ENCODE peak calls at places on chromosome 20, in seven cellular contexts. P, A, G, I, D, R and Q are unnamed samples. For H3K36me3, the result is how much of the 10 kb centered on the place peaks cover.

GRCh38 chr20:35146299-35146921 is 726 bp downstream of the EDEM2 start:
- DNase-seq in P (no peak), A (no peak), G (no peak), I (no peak), D (peak), R (peak), Q (peak)

GRCh38 chr20:58774214-58774613 is 76.5 kb downstream of the GNAS-AS1 start:
- DNase-seq in P (no peak), A (no peak), G (no peak), I (no peak), D (no peak), R (no peak), Q (peak)

GRCh38 chr20:51354769-51355319 is 187.7 kb downstream of the NFATC2 start:
- DNase-seq in P (no peak), A (no peak), G (no peak), I (no peak), D (no peak), R (no peak), Q (no peak)

GRCh38 chr20:22561965-22562581 is 22.3 kb downstream of the FOXA2 start:
- DNase-seq in P (no peak), A (no peak), G (no peak), I (no peak), D (no peak), R (no peak), Q (no peak)

GRCh38 chr20:63737940-63738686 is 1.5 kb upstream of the SLC2A4RG start:
- DNase-seq in P (no peak), A (no peak), G (no peak), I (no peak), D (peak), R (no peak), Q (peak)

GRCh38 chr20:19094959-19095541 is 117.4 kb upstream of the SLC24A3 start:
- DNase-seq in P (no peak), A (no peak), G (no peak), I (no peak), D (no peak), R (no peak), Q (peak)

GRCh38 chr20:24236963-24237362 is 232.5 kb upstream of the SYNDIG1 start:
- DNase-seq in P (no peak), A (no peak), G (no peak), I (no peak), D (no peak), R (no peak), Q (no peak)

GRCh38 chr20:42125426-42125825 is 507.2 kb upstream of the CHD6 start:
- DNase-seq in P (no peak), A (no peak), G (no peak), I (no peak), D (no peak), R (no peak), Q (no peak)

GRCh38 chr20:20956586-20956985 is 149.6 kb downstream of the LINC00237 start:
- DNase-seq in P (no peak), A (no peak), G (no peak), I (no peak), D (no peak), R (no peak), Q (no peak)

GRCh38 chr20:4006640-4007039 is 8.7 kb downstream of the RNF24 start:
- DNase-seq in P (no peak), A (no peak), G (no peak), I (no peak), D (no peak), R (peak), Q (no peak)

GRCh38 chr20:63163596-63164560 is 52.1 kb downstream of the YTHDF1 start:
- DNase-seq in P (no peak), A (no peak), G (no peak), I (no peak), D (no peak), R (no peak), Q (no peak)

GRCh38 chr20:62804632-62805364 is at the start of gene OGFR:
- DNase-seq in P (peak), A (no peak), G (peak), I (no peak), D (peak), R (peak), Q (peak)

GRCh38 chr20:21559305-21559704 is 45.4 kb upstream of the NKX2-2 start:
- DNase-seq in P (no peak), A (no peak), G (no peak), I (no peak), D (no peak), R (no peak), Q (no peak)

GRCh38 chr20:2805682-2806350 is 5.4 kb upstream of the CPXM1 start:
- DNase-seq in P (no peak), A (no peak), G (no peak), I (no peak), D (no peak), R (no peak), Q (no peak)

GRCh38 chr20:51594206-51594998 is 51.9 kb upstream of the NFATC2 start:
- DNase-seq in P (no peak), A (no peak), G (no peak), I (no peak), D (peak), R (no peak), Q (no peak)

GRCh38 chr20:53529658-53530057 is 64.0 kb downstream of the ZNF217 start:
- DNase-seq in P (no peak), A (no peak), G (no peak), I (no peak), D (no peak), R (no peak), Q (no peak)

GRCh38 chr20:9575836-9576235 is 61.4 kb downstream of the LAMP5 start:
- DNase-seq in P (no peak), A (no peak), G (no peak), I (no peak), D (no peak), R (no peak), Q (no peak)

GRCh38 chr20:53942121-53942816 is 128.1 kb downstream of the BCAS1 start:
- DNase-seq in P (no peak), A (no peak), G (no peak), I (no peak), D (no peak), R (no peak), Q (no peak)

GRCh38 chr20:50720582-50720981 is 10.8 kb upstream of the PARD6B start:
- DNase-seq in P (no peak), A (no peak), G (no peak), I (no peak), D (no peak), R (no peak), Q (no peak)

GRCh38 chr20:20955837-20956236 is 150.3 kb downstream of the LINC00237 start:
- DNase-seq in P (no peak), A (no peak), G (no peak), I (no peak), D (no peak), R (no peak), Q (no peak)

GRCh38 chr20:62906647-62907375 is 19.5 kb downstream of the DIDO1 start:
- DNase-seq in P (no peak), A (no peak), G (no peak), I (no peak), D (no peak), R (no peak), Q (no peak)

GRCh38 chr20:36830791-36831691 is 44.9 kb upstream of the TLDC2 start:
- DNase-seq in P (peak), A (no peak), G (no peak), I (no peak), D (peak), R (no peak), Q (no peak)

GRCh38 chr20:2840967-2841531 is 504 bp downstream of the VPS16 start:
- DNase-seq in P (peak), A (no peak), G (no peak), I (no peak), D (peak), R (peak), Q (peak)

GRCh38 chr20:52349806-52350205 is 158.2 kb upstream of the ZFP64 start:
- DNase-seq in P (no peak), A (no peak), G (no peak), I (no peak), D (no peak), R (no peak), Q (no peak)

GRCh38 chr20:2109425-2110210 is 8.0 kb downstream of the STK35 start:
- DNase-seq in P (peak), A (no peak), G (no peak), I (no peak), D (peak), R (peak), Q (no peak)

GRCh38 chr20:53331151-53331973 is 262.3 kb downstream of the ZNF217 start:
- DNase-seq in P (no peak), A (peak), G (no peak), I (no peak), D (no peak), R (no peak), Q (no peak)

GRCh38 chr20:54194724-54195438 is 13.0 kb upstream of the PFDN4 start:
- DNase-seq in P (no peak), A (no peak), G (no peak), I (no peak), D (no peak), R (no peak), Q (no peak)

GRCh38 chr20:3785240-3786125 is 1.1 kb downstream of the CENPB start:
- DNase-seq in P (no peak), A (no peak), G (no peak), I (no peak), D (no peak), R (no peak), Q (no peak)

GRCh38 chr20:56865055-56865454 is 235.9 kb downstream of the TFAP2C start:
- DNase-seq in P (no peak), A (no peak), G (no peak), I (no peak), D (no peak), R (no peak), Q (no peak)

GRCh38 chr20:8082025-8082424 is 50.0 kb upstream of the PLCB1 start:
- DNase-seq in P (no peak), A (peak), G (no peak), I (no peak), D (no peak), R (no peak), Q (no peak)

GRCh38 chr20:56828402-56828801 is 199.3 kb downstream of the TFAP2C start:
- DNase-seq in P (no peak), A (no peak), G (no peak), I (no peak), D (no peak), R (no peak), Q (no peak)

GRCh38 chr20:35953411-35954199 is 697 bp downstream of the SCAND1 start:
- DNase-seq in P (peak), A (no peak), G (no peak), I (peak), D (no peak), R (peak), Q (peak)

GRCh38 chr20:2244993-2245392 is 50.8 kb upstream of the TGM3 start:
- DNase-seq in P (no peak), A (no peak), G (no peak), I (no peak), D (no peak), R (no peak), Q (no peak)

GRCh38 chr20:63565699-63566335 is 8.2 kb downstream of the HELZ2 start:
- DNase-seq in P (no peak), A (no peak), G (no peak), I (no peak), D (no peak), R (no peak), Q (no peak)

GRCh38 chr20:24991897-24992419 is 593 bp downstream of the APMAP start:
- DNase-seq in P (peak), A (no peak), G (no peak), I (no peak), D (peak), R (no peak), Q (peak)

GRCh38 chr20:8060977-8061376 is 41.4 kb upstream of the TMX4 start:
- DNase-seq in P (no peak), A (no peak), G (no peak), I (no peak), D (no peak), R (no peak), Q (no peak)

GRCh38 chr20:53706511-53707031 is 112.9 kb upstream of the ZNF217 start:
- DNase-seq in P (no peak), A (no peak), G (no peak), I (no peak), D (no peak), R (no peak), Q (no peak)

GRCh38 chr20:46251211-46251673 is 57.1 kb downstream of the CDH22 start:
- DNase-seq in P (no peak), A (no peak), G (no peak), I (no peak), D (no peak), R (no peak), Q (no peak)

GRCh38 chr20:45822863-45823262 is 4.2 kb downstream of the TNNC2 start:
- DNase-seq in P (peak), A (no peak), G (no peak), I (peak), D (no peak), R (no peak), Q (peak)

GRCh38 chr20:49288784-49289696 is 11.2 kb upstream of the ZNFX1 start:
- DNase-seq in P (peak), A (no peak), G (no peak), I (no peak), D (no peak), R (no peak), Q (no peak)

GRCh38 chr20:49292010-49292409 is 14.2 kb upstream of the ZNFX1 start:
- DNase-seq in P (no peak), A (no peak), G (no peak), I (no peak), D (no peak), R (no peak), Q (no peak)

GRCh38 chr20:49290608-49291191 is 12.8 kb upstream of the ZNFX1 start:
- DNase-seq in P (no peak), A (no peak), G (no peak), I (no peak), D (no peak), R (no peak), Q (no peak)

GRCh38 chr20:49293122-49293521 is 15.3 kb upstream of the ZNFX1 start:
- DNase-seq in P (no peak), A (no peak), G (no peak), I (no peak), D (no peak), R (no peak), Q (no peak)

GRCh38 chr20:49291200-49291599 is 13.3 kb upstream of the ZNFX1 start:
- DNase-seq in P (no peak), A (no peak), G (no peak), I (no peak), D (no peak), R (no peak), Q (no peak)
- H3K27ac ChIP-seq in P (no peak), A (peak), G (no peak), I (no peak), D (no peak), R (no peak), Q (no peak)

GRCh38 chr20:10647909-10648308 is 25.9 kb downstream of the JAG1 start:
- DNase-seq in P (no peak), A (no peak), G (no peak), I (no peak), D (no peak), R (no peak), Q (no peak)
- H3K36me3 ChIP-seq in P (half or more), A (under half), G (under half), I (under half), D (under half), R (under half), Q (half or more)

DNA sequence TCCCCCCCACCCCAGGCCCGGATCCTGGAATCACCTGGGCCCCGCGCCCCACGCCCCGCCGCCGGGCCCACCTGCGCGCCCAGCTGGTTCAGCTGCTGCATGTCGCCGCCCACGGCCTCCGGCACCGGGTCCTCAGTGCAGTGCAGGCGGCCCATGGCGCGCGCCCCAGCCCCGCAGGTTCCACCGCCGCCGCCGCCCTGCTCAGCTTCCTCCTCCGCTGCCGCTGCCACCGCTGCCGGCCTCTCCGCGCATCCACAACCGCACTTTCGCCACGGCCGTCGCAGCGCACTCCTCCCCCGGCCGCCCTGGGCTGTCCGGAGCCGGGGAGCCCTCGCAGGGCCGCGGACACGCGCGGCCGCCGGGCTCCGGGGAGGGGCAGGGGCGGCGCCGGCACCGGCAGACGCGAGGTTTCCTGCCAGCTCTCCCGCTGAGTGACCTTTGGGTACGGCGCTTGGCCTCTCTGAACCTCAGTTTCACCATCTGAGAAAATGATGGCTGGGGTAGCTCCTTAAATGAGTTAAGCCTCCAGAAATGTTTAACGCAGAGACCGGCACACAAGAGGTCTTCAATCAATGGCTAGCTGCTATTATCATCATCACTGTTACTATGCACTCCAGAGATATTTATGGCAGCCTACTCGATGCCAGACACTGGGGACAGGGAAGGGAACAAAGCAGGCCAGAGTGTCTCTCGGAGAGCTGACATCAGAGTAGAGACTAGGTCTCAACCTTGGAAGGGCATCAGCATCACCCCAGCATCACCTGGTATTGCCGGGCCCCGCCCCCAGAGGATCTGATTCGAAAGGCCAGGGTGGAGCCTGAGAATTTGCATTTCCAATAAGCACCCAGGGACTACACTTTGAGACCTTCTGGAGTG is at the start of gene COMMD7:
- DNase-seq in P (peak), A (no peak), G (no peak), I (peak), D (peak), R (peak), Q (peak)
- TF ChIP-seq POLR2A in P (no peak), A (no peak), G (no peak), I (no peak), D (no peak), R (peak), Q (no peak)

DNA sequence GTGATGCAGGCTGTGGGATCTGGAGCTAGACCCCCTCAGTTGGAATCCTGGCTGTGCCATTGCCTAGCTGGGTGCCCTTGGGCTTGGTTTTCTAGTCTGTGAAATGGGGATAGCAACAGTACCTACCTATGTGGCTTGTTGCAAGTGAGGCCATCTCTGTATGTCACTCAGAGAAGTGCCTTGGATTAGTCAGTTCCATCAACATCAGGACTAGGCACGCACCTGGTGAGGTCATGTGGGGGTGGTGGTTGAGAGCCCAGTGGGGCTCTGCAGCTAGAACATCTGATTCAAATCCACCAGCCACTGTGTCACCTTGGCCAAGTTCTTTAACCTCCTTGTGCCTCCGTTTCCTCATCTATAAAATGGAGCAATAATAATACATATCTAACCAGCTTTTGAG is 12.5 kb downstream of the TCF15 start:
- DNase-seq in P (no peak), A (no peak), G (no peak), I (no peak), D (no peak), R (no peak), Q (no peak)
- H3K27ac ChIP-seq in P (no peak), A (no peak), G (no peak), I (no peak), D (no peak), R (no peak), Q (no peak)